ENCODE peak calls at places on chromosome 1, in ten cellular contexts. X, D, M, W, N, S, C, T, R and F are unnamed samples.

GRCh38 chr1:55049914-55050278 is 10.5 kb downstream of the PCSK9 start:
- DNase-seq in S (no peak), X (no peak), D (peak), C (no peak), N (no peak), T (no peak), R (no peak), M (no peak), W (no peak), F (no peak)

GRCh38 chr1:10975567-10976326 is 36.7 kb upstream of the TARDBP start:
- DNase-seq in C (no peak), R (no peak), N (no peak), M (peak), W (peak), S (no peak), X (peak), D (peak), T (no peak), F (no peak)

GRCh38 chr1:192485692-192486436 is 89.7 kb upstream of the RGS1 start:
- DNase-seq in X (peak), C (no peak), N (no peak), R (no peak), W (peak), D (peak), M (peak), S (no peak), T (no peak), F (no peak)

GRCh38 chr1:99672500-99673213 is 26.7 kb downstream of the PALMD start:
- DNase-seq in C (no peak), M (no peak), N (no peak), T (no peak), X (peak), W (no peak), S (no peak), D (peak), R (no peak), F (no peak)

GRCh38 chr1:196655037-196655436 is 3.2 kb downstream of the CFH start:
- DNase-seq in D (no peak), S (no peak), X (no peak), C (no peak), R (no peak), T (no peak), W (no peak), N (no peak), M (no peak), F (no peak)

GRCh38 chr1:89598450-89599331 is 34.2 kb upstream of the LRRC8C start:
- DNase-seq in M (no peak), W (peak), S (no peak), X (peak), R (peak), N (peak), C (no peak), D (peak), T (peak), F (no peak)

GRCh38 chr1:74508449-74508848 is 4.0 kb downstream of the LRRC53 start:
- DNase-seq in M (no peak), S (no peak), T (no peak), W (no peak), R (no peak), N (no peak), X (no peak), D (no peak), C (no peak), F (no peak)

GRCh38 chr1:168297019-168297418 is 16.3 kb downstream of the TBX19 start:
- DNase-seq in R (no peak), T (no peak), D (no peak), C (no peak), W (no peak), M (no peak), N (no peak), S (no peak), X (no peak), F (no peak)

GRCh38 chr1:95230768-95231191 is 3.2 kb upstream of the RWDD3 start:
- DNase-seq in C (no peak), N (no peak), T (no peak), S (no peak), W (no peak), R (no peak), X (no peak), D (no peak), M (peak), F (no peak)